ENCODE peak calls at places on chromosomes 5 and 9, in four cellular contexts. I is HEK293T; R is activated CD4-positive, alpha-beta T cell treated with anti-CD3 and anti-CD28 coated beads for 36 hours; X is PC-9. J is an unnamed sample.

GRCh38 chr5:180832638-180833068 is 28.4 kb downstream of the ZFP62 start:
- DNase-seq in I (no peak), X (no peak), R (peak), J (no peak)

GRCh38 chr9:22111871-22112247 is 102.8 kb upstream of the CDKN2B start:
- DNase-seq in I (no peak), R (no peak), X (no peak), J (no peak)

GRCh38 chr9:85872444-85872843 is 68.5 kb upstream of the NAA35 start:
- DNase-seq in I (no peak), R (no peak), X (no peak), J (no peak)

GRCh38 chr9:129894106-129894823 is 59.0 kb downstream of the USP20 start:
- DNase-seq in X (no peak), R (peak), I (no peak), J (no peak)

GRCh38 chr9:123058834-123059233 is 25.4 kb downstream of the GPR21 start:
- DNase-seq in R (no peak), X (no peak), I (no peak), J (no peak)

GRCh38 chr9:38386319-38386895 is 6.1 kb upstream of the ALDH1B1 start:
- DNase-seq in R (no peak), I (no peak), X (no peak), J (no peak)

GRCh38 chr5:157941616-157942015 is 82.7 kb upstream of the CLINT1 start:
- DNase-seq in X (no peak), I (no peak), R (no peak), J (no peak)

GRCh38 chr9:126499005-126499910 is 114.5 kb upstream of the LMX1B start:
- DNase-seq in X (peak), R (peak), I (peak), J (peak)

GRCh38 chr5:132961887-132962286 is 1.5 kb downstream of the AFF4 start:
- DNase-seq in X (no peak), R (no peak), I (no peak), J (no peak)

GRCh38 chr5:138696501-138696900 is 56.7 kb upstream of the CTNNA1 start:
- DNase-seq in R (no peak), X (peak), I (no peak), J (peak)

GRCh38 chr5:14451866-14452265 is 129.7 kb upstream of the OTULINL start:
- DNase-seq in R (no peak), I (no peak), X (no peak), J (no peak)

GRCh38 chr9:136220017-136220729 is 15.2 kb upstream of the LHX3 start:
- DNase-seq in R (peak), X (peak), I (no peak), J (no peak)

GRCh38 chr9:122005597-122005996 is 87.5 kb downstream of the TTLL11 start:
- DNase-seq in X (peak), I (peak), R (no peak), J (no peak)

GRCh38 chr5:142529626-142530278 is 156.1 kb downstream of the FGF1 start:
- DNase-seq in X (peak), R (no peak), I (no peak), J (no peak)

GRCh38 chr5:37915078-37915736 is 75.4 kb upstream of the GDNF start:
- DNase-seq in X (no peak), I (no peak), R (no peak), J (no peak)

GRCh38 chr5:77560677-77561263 is 68.7 kb upstream of the WDR41 start:
- DNase-seq in X (no peak), I (peak), R (no peak), J (no peak)

GRCh38 chr5:171494452-171495121 is 75.1 kb downstream of the FGF18 start:
- DNase-seq in X (peak), I (peak), R (no peak), J (no peak)

GRCh38 chr5:163565931-163566608 is 60.7 kb downstream of the MAT2B start:
- DNase-seq in R (peak), I (no peak), X (no peak), J (peak)

GRCh38 chr5:173247050-173247449 is 12.0 kb upstream of the NKX2-5 start:
- DNase-seq in I (no peak), R (no peak), X (no peak), J (no peak)

GRCh38 chr9:136721339-136722092 is 9.1 kb downstream of the DIPK1B start:
- DNase-seq in I (no peak), X (no peak), R (peak), J (no peak)

GRCh38 chr5:175696139-175696854 is 38.4 kb downstream of the HRH2 start:
- DNase-seq in X (peak), I (peak), R (peak), J (peak)

GRCh38 chr5:172410160-172410559 is 44.2 kb downstream of the SH3PXD2B start:
- DNase-seq in X (peak), R (peak), I (no peak), J (no peak)

GRCh38 chr5:171318026-171318425 is 9.0 kb downstream of the TLX3 start:
- DNase-seq in X (no peak), I (no peak), R (no peak), J (no peak)

GRCh38 chr5:73507062-73507461 is 8.8 kb downstream of the BTF3 start:
- DNase-seq in I (no peak), X (no peak), R (no peak), J (no peak)

GRCh38 chr5:16615737-16616535 is 861 bp downstream of the RETREG1 start:
- DNase-seq in I (no peak), R (peak), X (peak), J (no peak)

GRCh38 chr5:154406231-154406630 is 39.6 kb upstream of the SAP30L start:
- DNase-seq in X (no peak), R (no peak), I (no peak), J (no peak)

GRCh38 chr5:143440448-143441102 is 37.1 kb upstream of the NR3C1 start:
- DNase-seq in R (no peak), I (no peak), X (no peak), J (no peak)

GRCh38 chr9:90665072-90665471 is 22.4 kb upstream of the DIRAS2 start:
- DNase-seq in I (no peak), X (no peak), R (peak), J (no peak)

GRCh38 chr5:132714456-132715307 is 22.7 kb downstream of the KIF3A start:
- DNase-seq in R (no peak), I (no peak), X (no peak), J (no peak)

GRCh38 chr5:177507165-177507564 is 2.5 kb downstream of the DOK3 start:
- DNase-seq in X (no peak), R (no peak), I (no peak), J (no peak)

GRCh38 chr5:174876-175465 is 16.3 kb upstream of the LRRC14B start:
- DNase-seq in I (no peak), X (no peak), R (no peak), J (no peak)

GRCh38 chr5:177552839-177553455 is 1.4 kb downstream of the FAM193B start:
- DNase-seq in R (no peak), X (no peak), I (no peak), J (no peak)

GRCh38 chr5:66661149-66661548 is 65.0 kb downstream of the MAST4 start:
- DNase-seq in I (no peak), X (no peak), R (no peak), J (no peak)

GRCh38 chr9:5509573-5509972 is 758 bp upstream of the PDCD1LG2 start:
- DNase-seq in X (no peak), R (no peak), I (no peak), J (no peak)

GRCh38 chr5:126967808-126968466 is 62.4 kb downstream of the MARCHF3 start:
- DNase-seq in I (no peak), R (no peak), X (no peak), J (no peak)